ENCODE peak calls at places on chromosomes 13 and 19, in four cellular contexts. C is neural progenitor cell, R is SK-N-SH, L is K562. U is an unnamed sample.

GRCh38 chr19:1064661-1065605 is 2.0 kb upstream of the ARHGAP45 start:
- DNase-seq in L (no peak), C (peak; percentile 87), R (peak; percentile 88), U (peak; percentile 73)

GRCh38 chr19:12672744-12673143 is 6.1 kb downstream of the WDR83 start:
- DNase-seq in R (no peak), L (no peak), C (no peak), U (no peak)

GRCh38 chr13:40534456-40534855 is 132.0 kb downstream of the FOXO1 start:
- DNase-seq in L (no peak), C (no peak), R (no peak), U (no peak)

GRCh38 chr13:99813346-99814095 is 158.0 kb downstream of the ZIC5 start:
- DNase-seq in C (no peak), L (no peak), R (no peak), U (no peak)

GRCh38 chr19:30701178-30701577 is 329.0 kb downstream of the ZNF536 start:
- DNase-seq in C (no peak), R (no peak), L (no peak), U (no peak)

GRCh38 chr19:35144259-35144599 is 1.2 kb downstream of the FXYD7 start:
- DNase-seq in L (no peak), R (no peak), C (peak; percentile 16), U (no peak)

GRCh38 chr19:49746206-49746958 is 16.7 kb downstream of the TSKS start:
- DNase-seq in C (peak; percentile 61), R (peak; percentile 81), L (peak; percentile 100), U (peak; percentile 42)

GRCh38 chr19:35607661-35608060 is 4.9 kb upstream of the HAUS5 start:
- DNase-seq in C (no peak), R (no peak), L (no peak), U (no peak)

GRCh38 chr13:102580552-102581169 is 16.1 kb upstream of the TPP2 start:
- DNase-seq in L (peak; percentile 39), C (peak; percentile 73), R (peak; percentile 54), U (peak; percentile 55)

GRCh38 chr13:92575782-92576181 is 650.8 kb upstream of the GPC6 start:
- DNase-seq in R (no peak), L (no peak), C (no peak), U (no peak)

GRCh38 chr19:49676136-49676689 is 858 bp upstream of the PRMT1 start:
- DNase-seq in L (peak; percentile 74), C (peak; percentile 96), R (peak; percentile 83), U (peak; percentile 90)

GRCh38 chr19:42683917-42684513 is 56.3 kb downstream of the PSG3 start:
- DNase-seq in L (peak; percentile 46), R (peak; percentile 9), C (peak; percentile 11), U (no peak)

GRCh38 chr13:39968646-39969475 is 313.4 kb downstream of the COG6 start:
- DNase-seq in L (no peak), R (no peak), C (no peak), U (no peak)

GRCh38 chr13:77535448-77535847 is at the start of gene SCEL:
- DNase-seq in C (no peak), R (no peak), L (no peak), U (no peak)

GRCh38 chr13:110965038-110965754 is 50.3 kb upstream of the ANKRD10 start:
- DNase-seq in L (peak; percentile 25), R (no peak), C (no peak), U (no peak)

DNA sequence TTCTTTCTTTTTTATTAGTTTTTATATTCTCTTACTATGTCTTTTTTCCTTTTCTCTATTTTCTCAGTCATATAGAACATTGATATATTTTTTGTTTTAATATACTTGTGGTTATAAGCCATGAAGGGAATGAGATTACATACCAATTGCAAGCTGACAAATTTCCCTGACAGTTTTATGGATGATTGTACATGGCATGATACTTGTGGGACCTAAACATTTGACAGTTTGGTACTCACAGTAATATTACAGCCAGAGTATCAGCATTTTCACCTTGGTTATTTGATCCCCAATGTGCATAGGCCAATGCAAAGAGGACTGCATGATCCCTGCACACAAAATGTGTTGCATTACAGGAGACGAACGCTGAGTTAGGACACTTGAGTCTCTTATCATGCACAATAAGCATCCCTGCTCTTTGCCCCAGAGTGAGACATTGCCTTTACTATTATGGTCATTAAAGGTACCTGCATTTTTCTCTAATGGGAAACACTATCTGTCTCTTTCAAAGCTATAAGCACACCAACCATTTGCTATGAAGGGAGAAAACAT is 713.4 kb upstream of the PCDH20 start:
- DNase-seq in R (no peak), L (no peak), C (no peak), U (no peak)
- H3K9ac ChIP-seq in R (no peak overlapping the region), L (no peak overlapping the region), C (no peak overlapping the region), U (no peak overlapping the region)

DNA sequence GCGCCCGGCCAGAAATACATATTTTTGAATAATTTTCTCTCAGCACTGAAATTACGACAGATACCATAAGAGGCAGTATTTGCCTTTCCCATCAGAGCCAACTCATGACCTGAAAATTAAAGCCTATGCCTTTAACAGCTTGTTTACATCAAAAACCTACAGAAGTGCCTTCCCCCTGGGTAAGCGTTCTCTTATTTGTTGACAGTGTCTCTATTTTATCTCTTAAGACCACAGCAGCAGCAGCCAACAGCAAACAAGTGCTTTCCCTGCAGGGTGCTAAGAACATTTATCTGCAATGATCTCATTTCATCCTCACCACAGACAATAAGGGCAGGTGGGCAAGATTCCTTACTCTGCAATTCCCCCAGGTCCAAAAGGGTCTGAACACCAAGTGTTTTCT is 6.0 kb downstream of the AKAP8L start:
- DNase-seq in L (no peak), C (no peak), R (no peak), U (no peak)
- TF ChIP-seq CTCF in L (no peak), C (no peak), R (no peak), U (no peak)

GRCh38 chr19:4604912-4605311 is 34.4 kb upstream of the TNFAIP8L1 start:
- DNase-seq in R (no peak), L (no peak), C (no peak), U (no peak)

GRCh38 chr19:4606181-4606580 is 33.1 kb upstream of the TNFAIP8L1 start:
- DNase-seq in R (no peak), L (no peak), C (no peak), U (no peak)

GRCh38 chr19:4602915-4603314 is 36.4 kb upstream of the TNFAIP8L1 start:
- DNase-seq in L (no peak), R (no peak), C (no peak), U (no peak)

GRCh38 chr19:4609878-4610511 is 29.3 kb upstream of the TNFAIP8L1 start:
- DNase-seq in R (peak; percentile 46), L (no peak), C (no peak), U (no peak)

GRCh38 chr19:4606921-4607678 is 32.2 kb upstream of the TNFAIP8L1 start:
- DNase-seq in C (peak; percentile 87), R (peak; percentile 89), L (peak; percentile 57), U (no peak)
- H3K4me1 ChIP-seq in C (peaks cover 8% of the 10 kb centered on the region), R (no peaks in the 10 kb centered on the region), L (peaks cover 5% of the 10 kb centered on the region), U (no peaks in the 10 kb centered on the region)

DNA sequence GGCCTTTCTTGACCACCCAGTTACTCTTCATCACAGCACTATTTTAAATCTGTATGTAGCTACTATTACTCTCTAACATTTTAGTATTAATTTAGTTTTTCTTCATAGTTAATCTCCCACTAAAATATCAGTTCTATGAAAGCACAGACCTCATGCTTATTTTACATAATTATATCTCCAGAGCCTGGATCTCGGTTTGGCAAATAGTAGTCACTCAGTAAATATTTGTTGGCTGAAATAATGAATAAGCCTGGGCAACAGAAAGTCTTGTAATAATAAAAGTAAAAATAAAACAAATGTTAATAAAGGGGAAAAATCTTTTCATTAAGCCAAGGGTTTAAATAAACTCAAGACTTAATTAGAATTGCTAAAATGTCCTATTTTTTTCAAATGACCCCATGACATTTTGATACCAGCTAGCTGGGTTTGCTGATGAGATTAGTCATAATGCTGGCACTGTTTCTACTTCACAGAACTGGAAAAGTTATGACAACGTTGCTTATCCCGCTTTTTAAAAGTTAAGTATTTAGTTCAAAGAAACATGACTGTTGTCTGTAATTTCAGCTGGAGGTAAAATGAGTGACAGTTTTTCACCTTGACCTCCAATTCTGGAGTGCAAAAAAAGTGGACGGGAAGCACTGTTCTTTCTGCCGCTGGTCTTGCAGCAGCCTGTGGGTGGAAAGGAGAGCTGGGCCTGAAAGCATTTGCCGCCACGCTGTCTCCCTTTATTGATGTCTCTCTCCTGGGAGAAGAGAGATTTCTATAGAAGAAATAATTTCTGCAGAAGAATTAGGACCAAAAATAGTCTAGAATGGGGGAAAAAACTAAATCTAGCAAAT is 85.2 kb upstream of the SPATA13 start:
- DNase-seq in C (no peak), L (no peak), R (no peak), U (no peak)
- H3K9ac ChIP-seq in C (no peak overlapping the region), L (no peak overlapping the region), R (no peak overlapping the region), U (no peak overlapping the region)

GRCh38 chr19:7645159-7645558 is 8.2 kb downstream of the STXBP2 start:
- DNase-seq in R (peak; percentile 40), L (no peak), C (no peak), U (no peak)
- TF ChIP-seq CTCF in R (no peak), L (no peak), C (no peak), U (no peak)

DNA sequence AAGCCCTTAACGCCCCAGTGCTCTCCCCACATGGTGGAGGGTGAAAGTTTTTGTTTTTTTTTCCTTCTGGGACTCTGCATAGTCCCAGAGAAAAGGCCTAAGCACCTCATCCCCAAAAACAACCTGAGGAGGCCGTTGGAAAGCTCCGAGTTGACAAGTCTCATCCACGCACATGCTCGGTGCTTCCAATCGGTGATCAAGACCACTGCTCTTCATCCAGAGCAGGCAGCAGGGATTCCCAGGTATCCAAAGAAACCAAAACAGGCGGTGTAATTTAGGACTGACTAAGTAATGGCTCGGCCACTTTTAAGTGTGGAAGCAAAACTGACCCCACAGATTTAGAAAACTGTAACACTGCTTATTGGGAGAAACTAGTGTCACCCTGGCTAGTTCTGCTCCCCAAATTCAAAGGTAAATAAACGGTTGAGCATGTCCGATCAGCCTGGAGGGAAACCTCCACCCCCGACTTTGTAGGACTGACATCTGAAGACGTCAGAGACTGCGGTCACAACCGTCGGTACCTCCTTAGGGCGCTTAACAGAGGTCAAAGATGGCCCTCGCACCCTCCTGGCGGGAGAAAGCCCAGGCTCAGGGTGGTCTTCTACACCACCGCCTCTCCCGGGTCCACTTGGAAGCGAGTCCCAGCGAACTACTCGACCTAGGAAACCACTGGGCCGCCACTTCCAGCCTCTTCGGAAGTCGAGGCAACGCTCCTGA is 997 bp upstream of the ZNF446 start:
- DNase-seq in L (no peak), C (no peak), R (no peak), U (no peak)
- H3K4me1 ChIP-seq in L (peaks cover 26% of the 10 kb centered on the region), C (peaks cover 9% of the 10 kb centered on the region), R (no peaks in the 10 kb centered on the region), U (peaks cover 6% of the 10 kb centered on the region)

DNA sequence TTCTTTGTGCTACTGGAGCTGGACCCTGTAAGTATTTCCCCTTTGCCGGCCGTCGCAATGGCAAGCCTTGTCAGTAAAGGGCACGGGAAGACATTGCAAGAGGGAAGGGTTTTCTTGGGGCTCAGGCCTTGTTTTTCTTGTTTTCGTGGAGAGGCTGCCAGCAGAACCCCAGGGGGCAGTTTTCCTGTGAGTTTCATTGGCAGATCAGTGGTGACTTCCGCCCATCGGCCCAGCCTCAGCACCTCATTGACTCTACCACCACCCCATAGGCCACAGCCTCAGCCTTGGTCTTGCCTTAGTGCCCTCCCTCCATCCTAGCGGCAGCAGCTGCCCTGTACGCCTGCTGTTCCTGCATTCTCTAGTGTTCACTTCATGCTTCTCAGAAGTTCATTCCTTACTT is 61.5 kb downstream of the GJA3 start:
- DNase-seq in L (no peak), R (no peak), C (no peak), U (no peak)
- H3K9ac ChIP-seq in L (no peak overlapping the region), R (no peak overlapping the region), C (no peak overlapping the region), U (peak overlapping the region; percentile 17)